ENCODE peak calls at places on chromosome 6, in four cellular contexts. E is activated T-helper 1 cell treated with Interleukin-2 at 50 U/mL for 16 hours, L is cardiac muscle cell, K is nephron progenitor cell. N is an unnamed sample.

GRCh38 chr6:147283460-147283859 is 79.2 kb downstream of the STXBP5 start:
- DNase-seq in E (no peak), L (no peak), K (peak; percentile 14), N (no peak)

GRCh38 chr6:163367388-163368183 is 46.9 kb upstream of the QKI start:
- DNase-seq in E (no peak), L (no peak), K (no peak), N (no peak)

GRCh38 chr6:89117285-89118108 is at the start of gene SRSF12:
- DNase-seq in E (peak; percentile 16), L (peak; percentile 73), K (peak; percentile 80), N (peak; percentile 1)

GRCh38 chr6:10577112-10577511 is 56.0 kb downstream of the GCNT2 start:
- DNase-seq in E (no peak), L (no peak), K (no peak), N (no peak)

GRCh38 chr6:158124288-158124687 is 43.8 kb downstream of the SERAC1 start:
- DNase-seq in E (no peak), L (no peak), K (no peak), N (no peak)

GRCh38 chr6:25660512-25660911 is 8.5 kb downstream of the SCGN start:
- DNase-seq in E (no peak), L (no peak), K (no peak), N (no peak)

GRCh38 chr6:80454197-80454596 is 347.7 kb downstream of the BCKDHB start:
- DNase-seq in E (no peak), L (no peak), K (no peak), N (peak; percentile 87)

GRCh38 chr6:131635384-131636340 is 1.4 kb upstream of the ENPP3 start:
- DNase-seq in E (no peak), L (no peak), K (no peak), N (no peak)

GRCh38 chr6:116165596-116165995 is 39.7 kb upstream of the COL10A1 start:
- DNase-seq in E (no peak), L (no peak), K (no peak), N (no peak)

GRCh38 chr6:93394471-93394870 is 24.9 kb downstream of the EPHA7 start:
- DNase-seq in E (no peak), L (no peak), K (no peak), N (no peak)

GRCh38 chr6:70657706-70658105 is 10.0 kb upstream of the SMAP1 start:
- DNase-seq in E (no peak), L (no peak), K (no peak), N (no peak)

GRCh38 chr6:54706844-54707243 is 139.7 kb upstream of the FAM83B start:
- DNase-seq in E (no peak), L (no peak), K (no peak), N (no peak)

GRCh38 chr6:127567476-127567875 is 9.5 kb upstream of the C6orf58 start:
- DNase-seq in E (no peak), L (no peak), K (no peak), N (no peak)

N was measured in dermis microvascular lymphatic vessel endothelial cell.